ENCODE peak calls at places on chromosomes 3 and 15, in seven cellular contexts. Y is nephron progenitor cell, S is foreskin fibroblast, V is NCI-H1105, C is foreskin keratinocyte, M is nucleus accumbens, L is activated gamma-delta T cell treated with Interleukin-2 at 50 U/mL for 16 hours. N is an unnamed sample.

GRCh38 chr3:73086071-73086494 is 24.6 kb downstream of the EBLN2 start:
- DNase-seq in S (peak), Y (peak), M (no peak), C (no peak), V (no peak), L (peak), N (no peak)

GRCh38 chr3:43455233-43455632 is 166.6 kb downstream of the ANO10 start:
- DNase-seq in Y (no peak), M (no peak), S (peak), L (no peak), C (peak), V (no peak), N (peak)

GRCh38 chr3:108804437-108804836 is 18.1 kb upstream of the TRAT1 start:
- DNase-seq in V (no peak), S (no peak), L (no peak), C (no peak), M (no peak), Y (no peak), N (no peak)

GRCh38 chr3:150931710-150932109 is 26.5 kb upstream of the MINDY4B start:
- DNase-seq in C (no peak), V (no peak), S (no peak), M (no peak), Y (no peak), L (no peak), N (no peak)

GRCh38 chr3:120258009-120258408 is 27.0 kb downstream of the GPR156 start:
- DNase-seq in S (no peak), Y (no peak), C (no peak), V (no peak), M (no peak), L (no peak), N (no peak)

GRCh38 chr15:90191795-90192494 is 9.2 kb upstream of the SEMA4B start:
- DNase-seq in C (no peak), L (peak), V (peak), Y (peak), S (no peak), M (peak), N (peak)

GRCh38 chr3:117443014-117443413 is 733.4 kb downstream of the TUSC7 start:
- DNase-seq in V (no peak), C (no peak), L (no peak), M (no peak), Y (no peak), S (no peak), N (peak)

GRCh38 chr3:183008799-183009198 is 28.5 kb upstream of the DCUN1D1 start:
- DNase-seq in M (no peak), L (no peak), C (no peak), Y (no peak), V (no peak), S (no peak), N (no peak)

GRCh38 chr15:70795311-70795665 is 31.9 kb upstream of the UACA start:
- DNase-seq in C (peak), M (no peak), Y (no peak), L (no peak), S (peak), V (no peak), N (peak)

GRCh38 chr15:60651734-60652141 is 172.8 kb upstream of the ICE2 start:
- DNase-seq in C (no peak), L (no peak), Y (peak), V (peak), M (no peak), S (no peak), N (no peak)

GRCh38 chr3:179730508-179730907 is 77.7 kb downstream of the USP13 start:
- DNase-seq in C (no peak), S (no peak), Y (no peak), M (no peak), L (no peak), V (no peak), N (no peak)

GRCh38 chr15:74809951-74810350 is 2.7 kb upstream of the LMAN1L start:
- DNase-seq in Y (no peak), V (no peak), C (no peak), M (no peak), S (no peak), L (no peak), N (no peak)

GRCh38 chr15:60570936-60571530 is 92.1 kb upstream of the ICE2 start:
- DNase-seq in M (no peak), L (no peak), C (no peak), Y (no peak), V (no peak), S (no peak), N (no peak)

GRCh38 chr3:14788644-14789043 is 30.1 kb upstream of the FGD5 start:
- DNase-seq in M (no peak), Y (no peak), C (no peak), L (no peak), S (no peak), V (no peak), N (no peak)

GRCh38 chr3:184145120-184145524 is 10.0 kb downstream of the EIF2B5 start:
- DNase-seq in C (peak), S (peak), L (peak), Y (no peak), M (no peak), V (peak), N (peak)

GRCh38 chr15:65263313-65263712 is 23.4 kb downstream of the PARP16 start:
- DNase-seq in V (no peak), M (no peak), S (no peak), Y (no peak), L (no peak), C (no peak), N (no peak)

GRCh38 chr3:45120615-45121158 is 25.5 kb downstream of the CDCP1 start:
- DNase-seq in M (no peak), Y (no peak), V (no peak), C (no peak), L (no peak), S (no peak), N (no peak)

GRCh38 chr3:9548991-9549390 is 4.6 kb downstream of the LHFPL4 start:
- DNase-seq in V (no peak), L (no peak), C (no peak), M (no peak), S (no peak), Y (no peak), N (no peak)

GRCh38 chr3:113111308-113111707 is 100.0 kb upstream of the BOC start:
- DNase-seq in M (no peak), Y (no peak), V (no peak), L (peak), S (no peak), C (no peak), N (no peak)

N was measured in MG63.